ENCODE peak calls at places on chromosomes 13 and 19, in seven cellular contexts. Y is mucosa of descending colon, U is fibroblast of mammary gland, L is HCT116, R is adrenal gland, Q is stomach, A is activated B cell treated with CpG ODN at 0.5 μM for 24 hours. P is an unnamed sample.

GRCh38 chr19:50207730-50208129 is 4.3 kb downstream of the MYH14 start:
- DNase-seq in Y (no peak), U (no peak), L (no peak), R (no peak), Q (no peak), A (no peak), P (no peak)

GRCh38 chr19:54136864-54137113 is 773 bp upstream of the CNOT3 start:
- DNase-seq in Y (no peak), U (no peak), L (no peak), R (no peak), Q (no peak), A (no peak), P (no peak)

GRCh38 chr13:42083138-42083770 is 34.8 kb downstream of the DGKH start:
- DNase-seq in Y (no peak), U (no peak), L (no peak), R (no peak), Q (no peak), A (no peak), P (no peak)

GRCh38 chr13:61531383-61532065 is 115.9 kb upstream of the PCDH20 start:
- DNase-seq in Y (no peak), U (no peak), L (no peak), R (no peak), Q (no peak), A (no peak), P (no peak)

GRCh38 chr19:21482863-21483276 is 22.5 kb upstream of the ZNF429 start:
- DNase-seq in Y (peak; percentile 77), U (peak; percentile 48), L (peak; percentile 7), R (peak; percentile 36), Q (peak; percentile 63), A (peak; percentile 41), P (no peak)

GRCh38 chr13:29568731-29569130 is 26.8 kb downstream of the SLC7A1 start:
- DNase-seq in Y (no peak), U (no peak), L (no peak), R (no peak), Q (no peak), A (no peak), P (no peak)

GRCh38 chr19:41617941-41618730 is 8.7 kb downstream of the CEACAM4 start:
- DNase-seq in Y (no peak), U (no peak), L (no peak), R (no peak), Q (no peak), A (no peak), P (no peak)

GRCh38 chr13:45623516-45624090 is 8.1 kb upstream of the ERICH6B start:
- DNase-seq in Y (no peak), U (peak; percentile 39), L (peak; percentile 33), R (no peak), Q (no peak), A (no peak), P (no peak)

GRCh38 chr13:102128216-102128800 is 273.5 kb downstream of the FGF14 start:
- DNase-seq in Y (no peak), U (peak; percentile 95), L (no peak), R (no peak), Q (no peak), A (no peak), P (no peak)

GRCh38 chr19:7611541-7612279 is 16.0 kb downstream of the CAMSAP3 start:
- DNase-seq in Y (no peak), U (no peak), L (no peak), R (no peak), Q (no peak), A (no peak), P (no peak)

GRCh38 chr19:10535613-10536012 is 8.1 kb upstream of the ATG4D start:
- DNase-seq in Y (no peak), U (no peak), L (no peak), R (no peak), Q (no peak), A (no peak), P (no peak)

GRCh38 chr13:78028960-78029359 is 110.3 kb upstream of the EDNRB start:
- DNase-seq in Y (no peak), U (no peak), L (no peak), R (no peak), Q (no peak), A (no peak), P (no peak)

GRCh38 chr19:31658993-31659896 is 310.0 kb upstream of the TSHZ3 start:
- DNase-seq in Y (no peak), U (no peak), L (no peak), R (no peak), Q (no peak), A (no peak), P (no peak)

GRCh38 chr19:53365899-53366493 is 491 bp downstream of the ZNF525 start:
- DNase-seq in Y (peak; percentile 77), U (no peak), L (no peak), R (no peak), Q (no peak), A (no peak), P (no peak)

GRCh38 chr19:7926727-7927604 is 1.0 kb upstream of the CTXN1 start:
- DNase-seq in Y (peak; percentile 47), U (no peak), L (no peak), R (peak; percentile 43), Q (no peak), A (no peak), P (no peak)

GRCh38 chr19:13024958-13025653 is 29.8 kb downstream of the NFIX start:
- DNase-seq in Y (peak; percentile 68), U (no peak), L (no peak), R (no peak), Q (no peak), A (no peak), P (no peak)

GRCh38 chr19:14168259-14168972 is 32.0 kb upstream of the ASF1B start:
- DNase-seq in Y (no peak), U (no peak), L (no peak), R (no peak), Q (no peak), A (no peak), P (no peak)

GRCh38 chr13:47066261-47066660 is 169.4 kb upstream of the HTR2A start:
- DNase-seq in Y (no peak), U (peak; percentile 54), L (no peak), R (no peak), Q (no peak), A (no peak), P (no peak)

GRCh38 chr13:109704771-109705628 is 81.4 kb downstream of the IRS2 start:
- DNase-seq in Y (peak; percentile 64), U (peak; percentile 27), L (no peak), R (no peak), Q (peak; percentile 57), A (no peak), P (no peak)

GRCh38 chr19:15675560-15675959 is 2.7 kb downstream of the CYP4F12 start:
- DNase-seq in Y (no peak), U (no peak), L (no peak), R (no peak), Q (no peak), A (no peak), P (no peak)

GRCh38 chr13:51977606-51978005 is 33.6 kb downstream of the ATP7B start:
- DNase-seq in Y (no peak), U (peak; percentile 11), L (no peak), R (no peak), Q (no peak), A (no peak), P (no peak)

GRCh38 chr13:112984954-112985802 is 16.2 kb downstream of the MCF2L start:
- DNase-seq in Y (peak; percentile 79), U (no peak), L (no peak), R (no peak), Q (peak; percentile 66), A (no peak), P (no peak)

GRCh38 chr19:47794526-47794925 is 9.8 kb downstream of the TPRX1 start:
- DNase-seq in Y (no peak), U (no peak), L (no peak), R (no peak), Q (no peak), A (no peak), P (no peak)

GRCh38 chr13:25916119-25916518 is 135.7 kb downstream of the SHISA2 start:
- DNase-seq in Y (no peak), U (no peak), L (no peak), R (no peak), Q (no peak), A (no peak), P (no peak)

GRCh38 chr19:51439021-51439465 is 19.2 kb downstream of the SIGLEC8 start:
- DNase-seq in Y (no peak), U (peak; percentile 16), L (no peak), R (no peak), Q (no peak), A (no peak), P (no peak)
- TF ChIP-seq CTCF in Y (no peak), U (peak; percentile 39), L (peak; percentile 58), R (no peak), Q (no peak), A (no peak), P (peak; percentile 27)

GRCh38 chr13:65932587-65933239 is 1297.4 kb downstream of the PCDH9 start:
- DNase-seq in Y (no peak), U (peak; percentile 40), L (no peak), R (no peak), Q (no peak), A (no peak), P (no peak)

GRCh38 chr13:65929436-65929835 is 1300.7 kb downstream of the PCDH9 start:
- DNase-seq in Y (no peak), U (no peak), L (no peak), R (no peak), Q (no peak), A (no peak), P (no peak)

GRCh38 chr13:65932013-65932412 is 1298.1 kb downstream of the PCDH9 start:
- DNase-seq in Y (no peak), U (no peak), L (no peak), R (no peak), Q (no peak), A (no peak), P (no peak)

GRCh38 chr13:65921933-65922332 is 1308.2 kb downstream of the PCDH9 start:
- DNase-seq in Y (no peak), U (peak; percentile 62), L (no peak), R (no peak), Q (no peak), A (no peak), P (no peak)

DNA sequence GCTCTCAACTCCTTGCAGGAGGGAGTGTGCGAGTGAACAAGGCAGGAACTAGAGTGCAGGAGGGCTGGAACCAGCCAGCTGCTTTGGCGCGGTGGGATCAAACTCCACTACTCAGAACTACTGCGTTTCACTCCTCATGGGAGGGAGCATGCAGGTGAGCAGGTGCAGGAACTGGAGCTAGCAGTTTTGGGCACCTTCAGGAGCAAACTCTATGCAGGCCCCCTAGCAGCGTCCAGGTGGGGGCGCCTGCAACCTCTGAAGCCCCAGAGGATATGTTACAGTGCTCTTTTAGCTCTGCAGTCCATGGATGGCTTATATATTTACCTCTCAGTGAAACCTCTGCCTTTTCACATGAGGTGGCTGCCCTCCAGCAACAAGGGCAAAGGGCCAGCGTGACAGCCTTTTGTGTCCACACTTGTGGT is 1303.4 kb downstream of the PCDH9 start:
- DNase-seq in Y (peak; percentile 41), U (no peak), L (peak; percentile 7), R (no peak), Q (peak; percentile 60), A (no peak), P (no peak)
- TF ChIP-seq CTCF in Y (no peak), U (no peak), L (peak; percentile 48), R (no peak), Q (no peak), A (no peak), P (peak; percentile 58)

GRCh38 chr19:1271528-1272422 is 2.6 kb downstream of the CIRBP start:
- DNase-seq in Y (no peak), U (no peak), L (no peak), R (no peak), Q (no peak), A (no peak), P (no peak)
- TF ChIP-seq CTCF in Y (no peak), U (no peak), L (no peak), R (no peak), Q (no peak), A (no peak), P (no peak)

GRCh38 chr13:103350147-103350546 is 283.9 kb upstream of the SLC10A2 start:
- DNase-seq in Y (no peak), U (no peak), L (no peak), R (no peak), Q (no peak), A (no peak), P (no peak)
- TF ChIP-seq CTCF in Y (no peak), U (no peak), L (no peak), R (no peak), Q (no peak), A (no peak), P (no peak)

P was measured in progenitor cell of endocrine pancreas.